ENCODE peak calls at places on chromosomes 5 and 9, in six cellular contexts. One of them, this sample, is unnamed.

GRCh38 chr9:87963770-87964169 is 10.6 kb downstream of the CDK20 start:
- DNase-seq in WERI-Rb-1: no peak
- DNase-seq in PC-3: no peak
- DNase-seq in mammary epithelial cell: no peak
- DNase-seq in Karpas-422: no peak
- DNase-seq in foreskin keratinocyte: no peak
- DNase-seq in this sample: no peak

GRCh38 chr5:116404001-116404400 is 170.6 kb downstream of the SEMA6A start:
- DNase-seq in WERI-Rb-1: peak
- DNase-seq in Karpas-422: no peak
- DNase-seq in foreskin keratinocyte: no peak
- DNase-seq in PC-3: no peak
- DNase-seq in mammary epithelial cell: no peak
- DNase-seq in this sample: no peak

GRCh38 chr9:110049699-110050450 is 158.1 kb downstream of the C9orf152 start:
- DNase-seq in WERI-Rb-1: peak
- DNase-seq in PC-3: peak
- DNase-seq in Karpas-422: peak
- DNase-seq in mammary epithelial cell: peak
- DNase-seq in foreskin keratinocyte: no peak
- DNase-seq in this sample: no peak

GRCh38 chr9:129835860-129836223 is 584 bp downstream of the USP20 start:
- DNase-seq in WERI-Rb-1: no peak
- DNase-seq in mammary epithelial cell: no peak
- DNase-seq in Karpas-422: peak
- DNase-seq in foreskin keratinocyte: no peak
- DNase-seq in PC-3: peak
- DNase-seq in this sample: no peak

GRCh38 chr9:123569343-123569694 is 213.3 kb downstream of the CRB2 start:
- DNase-seq in mammary epithelial cell: no peak
- DNase-seq in WERI-Rb-1: no peak
- DNase-seq in Karpas-422: no peak
- DNase-seq in PC-3: no peak
- DNase-seq in foreskin keratinocyte: no peak
- DNase-seq in this sample: no peak

GRCh38 chr9:14238518-14238917 is 75.4 kb downstream of the NFIB start:
- DNase-seq in foreskin keratinocyte: peak
- DNase-seq in PC-3: peak
- DNase-seq in Karpas-422: no peak
- DNase-seq in mammary epithelial cell: peak
- DNase-seq in WERI-Rb-1: no peak
- DNase-seq in this sample: peak

GRCh38 chr5:154487541-154487940 is 9.5 kb upstream of the HAND1 start:
- DNase-seq in PC-3: no peak
- DNase-seq in Karpas-422: no peak
- DNase-seq in mammary epithelial cell: no peak
- DNase-seq in foreskin keratinocyte: no peak
- DNase-seq in WERI-Rb-1: no peak
- DNase-seq in this sample: no peak

GRCh38 chr5:39201160-39201794 is 18.1 kb downstream of the FYB1 start:
- DNase-seq in WERI-Rb-1: no peak
- DNase-seq in mammary epithelial cell: no peak
- DNase-seq in Karpas-422: no peak
- DNase-seq in PC-3: peak
- DNase-seq in foreskin keratinocyte: no peak
- DNase-seq in this sample: no peak

GRCh38 chr5:148156609-148157008 is 11.7 kb upstream of the SPINK14 start:
- DNase-seq in WERI-Rb-1: no peak
- DNase-seq in PC-3: no peak
- DNase-seq in foreskin keratinocyte: no peak
- DNase-seq in mammary epithelial cell: no peak
- DNase-seq in Karpas-422: no peak
- DNase-seq in this sample: no peak

GRCh38 chr5:126801992-126802294 is 25.0 kb downstream of the LMNB1 start:
- DNase-seq in foreskin keratinocyte: no peak
- DNase-seq in mammary epithelial cell: peak
- DNase-seq in Karpas-422: peak
- DNase-seq in PC-3: peak
- DNase-seq in WERI-Rb-1: no peak
- DNase-seq in this sample: no peak

GRCh38 chr9:35962126-35962906 is 4.4 kb upstream of the OR2S2 start:
- DNase-seq in WERI-Rb-1: peak
- DNase-seq in Karpas-422: no peak
- DNase-seq in mammary epithelial cell: no peak
- DNase-seq in PC-3: peak
- DNase-seq in foreskin keratinocyte: no peak
- DNase-seq in this sample: no peak

GRCh38 chr9:122058707-122059106 is 34.4 kb downstream of the TTLL11 start:
- DNase-seq in PC-3: no peak
- DNase-seq in mammary epithelial cell: no peak
- DNase-seq in WERI-Rb-1: peak
- DNase-seq in foreskin keratinocyte: no peak
- DNase-seq in Karpas-422: no peak
- DNase-seq in this sample: no peak

GRCh38 chr9:84858373-84858772 is 188.8 kb downstream of the NTRK2 start:
- DNase-seq in mammary epithelial cell: no peak
- DNase-seq in PC-3: no peak
- DNase-seq in Karpas-422: no peak
- DNase-seq in foreskin keratinocyte: no peak
- DNase-seq in WERI-Rb-1: no peak
- DNase-seq in this sample: no peak
- H3K27ac ChIP-seq in mammary epithelial cell: no peak
- H3K27ac ChIP-seq in PC-3: no peak
- H3K27ac ChIP-seq in Karpas-422: no peak
- H3K27ac ChIP-seq in foreskin keratinocyte: no peak
- H3K27ac ChIP-seq in WERI-Rb-1: no peak
- H3K27ac ChIP-seq in this sample: no peak

GRCh38 chr9:77827104-77827784 is 179.1 kb upstream of the GNA14 start:
- DNase-seq in foreskin keratinocyte: no peak
- DNase-seq in PC-3: no peak
- DNase-seq in WERI-Rb-1: no peak
- DNase-seq in mammary epithelial cell: no peak
- DNase-seq in Karpas-422: peak
- DNase-seq in this sample: no peak
- H3K27ac ChIP-seq in foreskin keratinocyte: no peak
- H3K27ac ChIP-seq in PC-3: no peak
- H3K27ac ChIP-seq in WERI-Rb-1: no peak
- H3K27ac ChIP-seq in mammary epithelial cell: no peak
- H3K27ac ChIP-seq in Karpas-422: no peak
- H3K27ac ChIP-seq in this sample: no peak

GRCh38 chr9:19408693-19409405 is at the start of gene ACER2:
- DNase-seq in foreskin keratinocyte: peak
- DNase-seq in PC-3: peak
- DNase-seq in mammary epithelial cell: peak
- DNase-seq in WERI-Rb-1: peak
- DNase-seq in Karpas-422: peak
- DNase-seq in this sample: peak
- H3K27ac ChIP-seq in foreskin keratinocyte: no peak
- H3K27ac ChIP-seq in PC-3: peak
- H3K27ac ChIP-seq in mammary epithelial cell: peak
- H3K27ac ChIP-seq in WERI-Rb-1: peak
- H3K27ac ChIP-seq in Karpas-422: no peak
- H3K27ac ChIP-seq in this sample: peak

GRCh38 chr9:21919377-21920362 is 74.5 kb downstream of the CDKN2A start:
- DNase-seq in Karpas-422: no peak
- DNase-seq in PC-3: peak
- DNase-seq in WERI-Rb-1: no peak
- DNase-seq in mammary epithelial cell: peak
- DNase-seq in foreskin keratinocyte: peak
- DNase-seq in this sample: no peak
- H3K27ac ChIP-seq in Karpas-422: no peak
- H3K27ac ChIP-seq in PC-3: peak
- H3K27ac ChIP-seq in WERI-Rb-1: no peak
- H3K27ac ChIP-seq in mammary epithelial cell: no peak
- H3K27ac ChIP-seq in foreskin keratinocyte: peak
- H3K27ac ChIP-seq in this sample: peak

GRCh38 chr5:84239509-84239908 is 145.2 kb downstream of the EDIL3 start:
- DNase-seq in PC-3: peak
- DNase-seq in WERI-Rb-1: no peak
- DNase-seq in foreskin keratinocyte: peak
- DNase-seq in mammary epithelial cell: peak
- DNase-seq in Karpas-422: no peak
- DNase-seq in this sample: peak
- H3K27ac ChIP-seq in PC-3: peak
- H3K27ac ChIP-seq in WERI-Rb-1: no peak
- H3K27ac ChIP-seq in foreskin keratinocyte: no peak
- H3K27ac ChIP-seq in mammary epithelial cell: no peak
- H3K27ac ChIP-seq in Karpas-422: no peak
- H3K27ac ChIP-seq in this sample: no peak

DNA sequence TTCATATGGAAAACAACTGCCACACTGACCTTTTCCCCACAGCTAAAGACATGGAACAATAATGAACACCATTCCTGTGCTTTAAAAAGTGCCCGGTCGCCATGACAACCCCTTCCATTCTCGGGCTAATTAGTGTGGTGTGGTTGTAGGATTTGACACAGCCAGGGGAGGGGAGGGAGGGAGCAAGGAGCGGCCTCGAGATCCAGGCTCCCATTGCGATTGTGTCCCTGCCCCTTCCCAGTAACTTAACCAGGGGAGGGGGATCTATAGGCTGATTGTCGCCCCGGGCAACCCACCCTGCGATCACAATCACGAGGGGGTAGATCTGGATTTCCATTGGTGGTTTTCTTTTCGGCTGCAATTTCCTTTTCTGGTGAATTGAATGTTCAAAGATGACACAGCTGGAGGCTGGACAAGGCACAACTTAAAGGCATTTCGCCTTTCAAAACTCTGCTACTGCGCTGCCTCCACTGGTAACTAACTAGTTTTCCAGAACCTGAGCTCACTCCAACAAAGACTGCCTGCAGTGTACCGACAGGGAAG is 96.7 kb upstream of the RETREG1 start:
- DNase-seq in foreskin keratinocyte: no peak
- DNase-seq in WERI-Rb-1: no peak
- DNase-seq in PC-3: no peak
- DNase-seq in mammary epithelial cell: no peak
- DNase-seq in Karpas-422: no peak
- DNase-seq in this sample: no peak
- H3K27ac ChIP-seq in foreskin keratinocyte: no peak
- H3K27ac ChIP-seq in WERI-Rb-1: no peak
- H3K27ac ChIP-seq in PC-3: no peak
- H3K27ac ChIP-seq in mammary epithelial cell: no peak
- H3K27ac ChIP-seq in Karpas-422: no peak
- H3K27ac ChIP-seq in this sample: no peak

DNA sequence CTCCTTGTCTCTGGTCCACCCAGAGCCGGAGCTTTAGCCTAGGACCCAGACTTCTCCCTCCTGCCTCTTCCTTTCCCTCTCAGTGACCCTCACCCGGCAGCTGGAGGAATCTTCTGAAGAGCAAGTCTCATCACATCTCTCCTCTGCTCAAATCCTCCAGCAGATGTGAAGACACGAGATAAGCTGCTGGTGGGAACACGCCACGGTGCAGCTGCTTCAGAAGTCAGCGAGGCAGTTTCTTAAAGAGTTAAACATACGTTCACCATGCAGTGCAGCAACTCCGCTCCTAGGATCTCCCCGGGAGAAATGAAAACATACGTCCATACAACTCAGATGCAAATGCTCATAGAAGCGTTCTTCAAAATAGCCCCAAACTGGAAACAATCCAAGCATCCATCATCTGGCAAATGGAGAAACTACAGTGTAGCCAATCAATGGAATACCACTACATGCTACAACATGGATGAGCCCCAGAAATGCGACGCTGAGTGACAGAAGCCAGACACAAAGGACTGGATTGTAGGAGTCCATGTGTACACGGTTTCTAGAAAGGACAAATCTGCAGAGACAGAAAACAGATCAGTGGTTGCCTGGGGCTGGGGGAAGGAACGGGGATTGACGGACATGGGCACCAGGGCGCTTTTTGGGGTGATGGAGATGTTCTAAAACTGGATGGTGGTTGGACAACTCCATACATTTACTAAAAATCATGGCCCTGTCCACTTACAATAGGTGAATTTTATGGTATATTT is 150.6 kb downstream of the COL23A1 start:
- DNase-seq in Karpas-422: no peak
- DNase-seq in WERI-Rb-1: no peak
- DNase-seq in foreskin keratinocyte: no peak
- DNase-seq in mammary epithelial cell: no peak
- DNase-seq in PC-3: no peak
- DNase-seq in this sample: no peak
- H3K27ac ChIP-seq in Karpas-422: no peak
- H3K27ac ChIP-seq in WERI-Rb-1: no peak
- H3K27ac ChIP-seq in foreskin keratinocyte: no peak
- H3K27ac ChIP-seq in mammary epithelial cell: no peak
- H3K27ac ChIP-seq in PC-3: no peak
- H3K27ac ChIP-seq in this sample: no peak

GRCh38 chr5:174044451-174044850 is 1.1 kb upstream of the NSG2 start:
- DNase-seq in WERI-Rb-1: no peak
- DNase-seq in mammary epithelial cell: no peak
- DNase-seq in PC-3: no peak
- DNase-seq in foreskin keratinocyte: no peak
- DNase-seq in Karpas-422: no peak
- DNase-seq in this sample: no peak

GRCh38 chr5:174047472-174047871 is 2.0 kb downstream of the NSG2 start:
- DNase-seq in Karpas-422: no peak
- DNase-seq in WERI-Rb-1: no peak
- DNase-seq in foreskin keratinocyte: no peak
- DNase-seq in PC-3: no peak
- DNase-seq in mammary epithelial cell: no peak
- DNase-seq in this sample: no peak

GRCh38 chr5:174046558-174046957 is 1.1 kb downstream of the NSG2 start:
- DNase-seq in PC-3: no peak
- DNase-seq in WERI-Rb-1: no peak
- DNase-seq in foreskin keratinocyte: no peak
- DNase-seq in mammary epithelial cell: no peak
- DNase-seq in Karpas-422: no peak
- DNase-seq in this sample: no peak

GRCh38 chr5:174044855-174045254 is 651 bp upstream of the NSG2 start:
- DNase-seq in Karpas-422: no peak
- DNase-seq in foreskin keratinocyte: no peak
- DNase-seq in PC-3: no peak
- DNase-seq in WERI-Rb-1: no peak
- DNase-seq in mammary epithelial cell: no peak
- DNase-seq in this sample: no peak

DNA sequence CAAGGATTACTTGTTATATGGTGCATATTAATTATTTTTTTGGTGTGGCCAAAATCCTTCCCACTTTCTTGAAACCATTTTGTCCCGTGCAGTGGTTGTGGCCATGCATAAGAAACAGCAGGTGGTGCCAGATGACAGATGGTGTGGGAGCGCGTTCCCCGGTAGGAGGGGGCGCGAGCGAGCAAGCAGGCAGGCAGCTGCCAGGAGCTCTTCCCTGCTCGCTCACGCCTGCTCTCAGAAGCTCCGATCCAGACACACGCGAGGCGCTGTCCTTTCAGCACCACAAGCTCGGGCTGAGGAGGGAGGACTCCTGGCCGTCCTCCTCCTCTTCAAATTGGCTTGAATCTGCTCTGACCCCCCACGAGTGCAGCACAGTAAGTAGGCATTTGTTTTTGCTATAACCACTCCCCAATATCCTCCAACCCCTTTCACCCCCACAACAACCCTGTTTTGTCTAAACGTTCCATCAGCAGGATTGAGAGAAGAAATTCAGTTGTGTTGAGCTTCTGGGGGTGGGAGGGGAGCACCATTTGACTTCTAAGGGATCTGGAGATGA is at the start of gene NSG2:
- DNase-seq in PC-3: peak
- DNase-seq in mammary epithelial cell: peak
- DNase-seq in foreskin keratinocyte: peak
- DNase-seq in WERI-Rb-1: peak
- DNase-seq in Karpas-422: peak
- DNase-seq in this sample: peak
- H3K27ac ChIP-seq in PC-3: no peak
- H3K27ac ChIP-seq in mammary epithelial cell: no peak
- H3K27ac ChIP-seq in foreskin keratinocyte: no peak
- H3K27ac ChIP-seq in WERI-Rb-1: no peak
- H3K27ac ChIP-seq in Karpas-422: no peak
- H3K27ac ChIP-seq in this sample: no peak

This sample was measured in epithelial cell of prostate.